ENCODE peak calls at places on chromosomes 1 and 21, in six cellular contexts. X is transverse colon, K is HL-60, U is breast epithelium, A is SK-N-SH, B is GM23338. Z is an unnamed sample.

GRCh38 chr1:170218261-170218660 is 72.5 kb downstream of the NTMT2 start:
- DNase-seq in X (no peak), K (no peak), U (no peak), A (no peak), B (no peak), Z (no peak)

GRCh38 chr1:12038356-12039140 is 19.2 kb downstream of the MIIP start:
- DNase-seq in X (no peak), K (no peak), U (no peak), A (no peak), B (no peak), Z (no peak)

GRCh38 chr1:19450811-19451564 is 34.4 kb downstream of the CAPZB start:
- DNase-seq in X (no peak), K (no peak), U (no peak), A (peak; percentile 46), B (no peak), Z (peak; percentile 64)

GRCh38 chr21:38793060-38793459 is 12.7 kb upstream of the ETS2 start:
- DNase-seq in X (no peak), K (no peak), U (no peak), A (no peak), B (no peak), Z (no peak)

GRCh38 chr1:220879090-220879508 is at the start of gene HLX:
- DNase-seq in X (peak; percentile 86), K (peak; percentile 95), U (peak; percentile 76), A (peak; percentile 97), B (peak; percentile 80), Z (peak; percentile 39)

GRCh38 chr1:176118985-176119384 is 88.1 kb downstream of the COP1 start:
- DNase-seq in X (no peak), K (no peak), U (no peak), A (no peak), B (no peak), Z (no peak)

GRCh38 chr1:203534526-203534925 is 40.6 kb downstream of the OPTC start:
- DNase-seq in X (peak; percentile 66), K (no peak), U (peak; percentile 40), A (no peak), B (no peak), Z (peak; percentile 14)

GRCh38 chr21:35390013-35390776 is 341.1 kb upstream of the RUNX1 start:
- DNase-seq in X (no peak), K (no peak), U (no peak), A (peak; percentile 21), B (no peak), Z (peak; percentile 49)

GRCh38 chr1:22969224-22969829 is 3.3 kb downstream of the LACTBL1 start:
- DNase-seq in X (peak; percentile 38), K (no peak), U (no peak), A (peak; percentile 58), B (no peak), Z (peak; percentile 67)

GRCh38 chr1:40922969-40923368 is 56.5 kb upstream of the CTPS1 start:
- DNase-seq in X (no peak), K (no peak), U (peak; percentile 58), A (no peak), B (peak; percentile 63), Z (no peak)

GRCh38 chr21:44706706-44707615 is 4.4 kb downstream of the TSPEAR start:
- DNase-seq in X (no peak), K (no peak), U (no peak), A (peak; percentile 21), B (peak; percentile 52), Z (no peak)

GRCh38 chr1:203147376-203147775 is 19.9 kb downstream of the ADORA1 start:
- DNase-seq in X (no peak), K (no peak), U (peak; percentile 68), A (no peak), B (peak; percentile 17), Z (no peak)

GRCh38 chr1:29682918-29683314 is 446.6 kb downstream of the PTPRU start:
- DNase-seq in X (no peak), K (no peak), U (peak; percentile 44), A (peak; percentile 64), B (no peak), Z (peak; percentile 92)

GRCh38 chr1:56434025-56434424 is 145.3 kb downstream of the PLPP3 start:
- DNase-seq in X (no peak), K (no peak), U (no peak), A (no peak), B (no peak), Z (no peak)

GRCh38 chr1:156874142-156874541 is 13.5 kb downstream of the NTRK1 start:
- DNase-seq in X (no peak), K (no peak), U (no peak), A (no peak), B (no peak), Z (no peak)

GRCh38 chr21:30463713-30464112 is 16.5 kb downstream of the KRTAP19-1 start:
- DNase-seq in X (no peak), K (no peak), U (no peak), A (peak; percentile 12), B (peak; percentile 67), Z (no peak)

GRCh38 chr1:52423771-52424170 is 19.4 kb downstream of the PRPF38A start:
- DNase-seq in X (no peak), K (peak; percentile 39), U (no peak), A (no peak), B (no peak), Z (no peak)

GRCh38 chr1:37822942-37823865 is 15.2 kb upstream of the YRDC start:
- DNase-seq in X (no peak), K (no peak), U (no peak), A (no peak), B (no peak), Z (no peak)

GRCh38 chr1:78325293-78325692 is 165.5 kb upstream of the PTGFR start:
- DNase-seq in X (no peak), K (no peak), U (no peak), A (no peak), B (peak; percentile 19), Z (no peak)

GRCh38 chr1:9652379-9653194 is 1.1 kb downstream of the PIK3CD start:
- DNase-seq in X (peak; percentile 42), K (peak; percentile 81), U (no peak), A (peak; percentile 43), B (peak; percentile 47), Z (no peak)

GRCh38 chr21:27570306-27570868 is 603.5 kb upstream of the ADAMTS5 start:
- DNase-seq in X (peak; percentile 14), K (no peak), U (peak; percentile 65), A (no peak), B (no peak), Z (no peak)

GRCh38 chr1:18913065-18913502 is 10.7 kb upstream of the ALDH4A1 start:
- DNase-seq in X (peak; percentile 85), K (peak; percentile 75), U (peak; percentile 69), A (peak; percentile 95), B (peak; percentile 92), Z (peak; percentile 72)

GRCh38 chr1:27686223-27686990 is 14.4 kb upstream of the IFI6 start:
- DNase-seq in X (peak; percentile 84), K (no peak), U (no peak), A (no peak), B (peak; percentile 33), Z (no peak)

GRCh38 chr1:224168859-224169380 is 14.1 kb upstream of the DEGS1 start:
- DNase-seq in X (no peak), K (peak; percentile 91), U (no peak), A (no peak), B (no peak), Z (no peak)

GRCh38 chr1:7470904-7471638 is 300.0 kb upstream of the VAMP3 start:
- DNase-seq in X (peak; percentile 59), K (no peak), U (peak; percentile 59), A (peak; percentile 68), B (no peak), Z (peak; percentile 9)

DNA sequence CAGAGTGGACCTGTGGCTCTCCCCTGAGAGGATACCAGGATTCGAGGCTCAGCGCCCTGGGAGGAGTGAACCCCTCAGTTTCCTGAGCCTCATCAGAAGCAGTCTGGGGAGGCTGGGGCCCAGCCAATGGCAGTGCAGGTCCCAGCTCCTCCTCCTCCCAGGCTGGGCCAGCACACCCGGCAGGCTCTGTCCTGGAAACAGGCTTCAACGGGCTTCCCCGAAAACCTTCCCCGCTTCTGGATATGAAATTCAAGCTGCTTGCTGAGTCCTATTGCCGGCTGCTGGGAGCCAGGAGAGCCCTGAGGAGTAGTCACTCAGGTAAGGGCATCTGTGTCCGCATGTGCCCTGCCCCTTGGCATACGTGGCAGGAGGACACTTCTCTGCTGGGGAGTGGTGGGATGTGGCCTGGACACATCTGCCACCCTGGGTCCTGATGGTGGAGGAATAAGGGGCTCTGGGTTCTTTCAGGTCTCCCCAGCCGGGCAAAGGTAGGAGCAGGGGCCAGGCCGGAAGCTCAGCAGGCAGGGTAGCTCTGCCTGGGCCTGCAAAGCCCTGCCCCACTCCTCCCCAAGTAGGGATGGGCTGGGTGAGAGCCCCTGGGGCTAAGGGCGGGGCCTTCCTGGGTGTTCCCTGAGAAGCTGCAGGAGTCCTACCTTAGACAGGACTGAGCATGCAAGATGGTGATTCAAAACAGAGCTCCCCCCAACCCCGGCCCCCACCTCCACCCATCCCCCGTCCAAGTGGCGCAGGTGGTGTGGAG is at the start of gene GJB5:
- DNase-seq in X (peak; percentile 14), K (no peak), U (peak; percentile 41), A (no peak), B (peak; percentile 27), Z (peak; percentile 88)
- TF ChIP-seq POLR2AphosphoS5 in X (no peak), K (no peak), U (no peak), A (no peak), B (no peak), Z (peak; percentile 46)

DNA sequence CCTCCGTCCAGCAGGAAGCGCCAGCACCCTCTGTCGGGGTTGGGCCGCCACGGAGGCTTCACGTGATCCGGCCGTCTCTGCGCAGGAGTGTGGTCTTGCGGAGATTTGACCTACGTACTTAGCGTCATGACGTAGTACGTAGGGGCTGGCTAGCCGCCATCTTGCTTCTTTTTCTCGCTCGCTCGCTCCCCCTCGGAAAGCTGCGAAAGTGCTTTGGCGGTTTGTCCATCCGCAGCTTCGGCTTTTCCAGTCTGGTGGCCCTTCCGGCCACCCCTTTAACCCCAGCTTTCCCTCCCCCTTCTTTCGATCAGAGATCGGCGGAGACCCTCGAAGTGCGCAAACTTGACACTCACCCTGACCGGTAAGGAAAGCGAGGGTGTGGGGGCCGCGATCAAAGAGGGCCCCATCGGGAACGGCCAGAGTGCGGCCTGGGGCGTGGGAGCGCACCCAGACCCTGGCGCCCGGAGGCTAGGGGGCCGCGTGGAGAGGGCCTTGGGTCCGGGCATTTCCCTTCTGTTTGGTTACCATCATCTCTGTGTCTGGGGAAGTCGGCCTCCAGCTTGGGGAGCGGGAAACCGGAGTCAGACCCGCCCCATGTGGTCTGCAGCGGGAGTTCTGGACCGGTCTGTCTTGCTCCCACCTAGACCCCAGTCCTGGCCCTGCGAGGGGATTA is at the start of gene PRRC2C:
- DNase-seq in X (peak; percentile 97), K (peak; percentile 96), U (peak; percentile 96), A (peak; percentile 90), B (peak; percentile 98), Z (peak; percentile 98)
- TF ChIP-seq CTCF in X (peak; percentile 85), K (peak; percentile 52), U (peak; percentile 9), A (peak; percentile 79), B (peak; percentile 74), Z (peak; percentile 90)

GRCh38 chr1:59445040-59445439 is 148.1 kb downstream of the FGGY start:
- DNase-seq in X (peak; percentile 45), K (peak; percentile 41), U (no peak), A (no peak), B (no peak), Z (peak; percentile 77)
- TF ChIP-seq POLR2AphosphoS5 in X (no peak), K (no peak), U (no peak), A (no peak), B (no peak), Z (peak; percentile 83)

DNA sequence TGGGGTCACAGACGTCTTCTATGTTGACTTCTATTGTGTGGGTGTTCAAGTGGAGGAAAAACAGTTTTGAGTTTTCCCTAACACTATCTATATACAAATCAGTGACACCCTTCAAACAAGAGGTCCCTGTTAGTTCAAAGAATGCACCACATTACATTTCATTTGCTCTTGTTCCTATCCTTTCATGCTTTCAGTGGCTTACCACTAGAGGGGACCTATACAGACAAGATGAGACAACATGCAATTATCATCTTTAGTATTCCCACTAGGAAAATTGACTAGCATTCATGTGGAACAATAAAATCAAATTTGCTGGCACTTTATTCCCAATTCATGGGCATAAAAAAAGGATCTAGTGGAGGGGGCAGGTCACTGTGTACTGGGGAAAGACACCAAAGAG is 13.3 kb upstream of the SIPA1L2 start:
- DNase-seq in X (no peak), K (no peak), U (no peak), A (no peak), B (no peak), Z (no peak)
- TF ChIP-seq CTCF in X (no peak), K (no peak), U (no peak), A (no peak), B (peak; percentile 16), Z (no peak)